ENCODE peak calls at places on chromosomes 4 and X, in five cellular contexts. Q is adrenal gland, M is breast epithelium, F is IMR-90, T is uterus. E is an unnamed sample.

GRCh38 chrX:12672362-12673106 is 118.7 kb upstream of the PRPS2 start:
- DNase-seq in F (no peak), T (no peak), M (no peak), Q (no peak), E (no peak)

GRCh38 chr4:8084712-8085490 is 73.7 kb downstream of the ABLIM2 start:
- DNase-seq in F (no peak), M (no peak), Q (no peak), T (no peak), E (no peak)

GRCh38 chrX:53717205-53717604 is 30.7 kb upstream of the HUWE1 start:
- DNase-seq in Q (no peak), M (no peak), T (no peak), F (no peak), E (no peak)

GRCh38 chr4:36168127-36168898 is 76.0 kb downstream of the ARAP2 start:
- DNase-seq in M (no peak), Q (no peak), F (peak; percentile 25), T (no peak), E (no peak)

GRCh38 chr4:83219344-83219990 is 65.1 kb downstream of the COQ2 start:
- DNase-seq in T (no peak), Q (no peak), F (no peak), M (peak; percentile 87), E (peak; percentile 56)

GRCh38 chr4:29005838-29006237 is 1714.3 kb upstream of the PCDH7 start:
- DNase-seq in Q (no peak), M (no peak), F (no peak), T (no peak), E (no peak)

GRCh38 chrX:39874202-39874816 is 223.4 kb downstream of the BCOR start:
- DNase-seq in T (no peak), F (peak; percentile 26), Q (no peak), M (no peak), E (no peak)

GRCh38 chrX:146396409-146396808 is 413.2 kb upstream of the CXorf51B start:
- DNase-seq in M (no peak), T (no peak), F (no peak), Q (no peak), E (no peak)

GRCh38 chrX:70979136-70979762 is 48.4 kb upstream of the SLC7A3 start:
- DNase-seq in F (peak; percentile 52), T (no peak), Q (no peak), M (no peak), E (no peak)

GRCh38 chrX:48475295-48475694 is 704 bp upstream of the FTSJ1 start:
- DNase-seq in F (no peak), T (no peak), M (no peak), Q (no peak), E (no peak)

GRCh38 chrX:48474127-48474526 is 1.9 kb upstream of the FTSJ1 start:
- DNase-seq in M (no peak), F (no peak), T (no peak), Q (no peak), E (no peak)

GRCh38 chrX:48474581-48474980 is 1.4 kb upstream of the FTSJ1 start:
- DNase-seq in F (no peak), M (no peak), Q (no peak), T (no peak), E (no peak)

GRCh38 chrX:48476919-48477318 is 920 bp downstream of the FTSJ1 start:
- DNase-seq in F (no peak), M (no peak), Q (no peak), T (no peak), E (no peak)

DNA sequence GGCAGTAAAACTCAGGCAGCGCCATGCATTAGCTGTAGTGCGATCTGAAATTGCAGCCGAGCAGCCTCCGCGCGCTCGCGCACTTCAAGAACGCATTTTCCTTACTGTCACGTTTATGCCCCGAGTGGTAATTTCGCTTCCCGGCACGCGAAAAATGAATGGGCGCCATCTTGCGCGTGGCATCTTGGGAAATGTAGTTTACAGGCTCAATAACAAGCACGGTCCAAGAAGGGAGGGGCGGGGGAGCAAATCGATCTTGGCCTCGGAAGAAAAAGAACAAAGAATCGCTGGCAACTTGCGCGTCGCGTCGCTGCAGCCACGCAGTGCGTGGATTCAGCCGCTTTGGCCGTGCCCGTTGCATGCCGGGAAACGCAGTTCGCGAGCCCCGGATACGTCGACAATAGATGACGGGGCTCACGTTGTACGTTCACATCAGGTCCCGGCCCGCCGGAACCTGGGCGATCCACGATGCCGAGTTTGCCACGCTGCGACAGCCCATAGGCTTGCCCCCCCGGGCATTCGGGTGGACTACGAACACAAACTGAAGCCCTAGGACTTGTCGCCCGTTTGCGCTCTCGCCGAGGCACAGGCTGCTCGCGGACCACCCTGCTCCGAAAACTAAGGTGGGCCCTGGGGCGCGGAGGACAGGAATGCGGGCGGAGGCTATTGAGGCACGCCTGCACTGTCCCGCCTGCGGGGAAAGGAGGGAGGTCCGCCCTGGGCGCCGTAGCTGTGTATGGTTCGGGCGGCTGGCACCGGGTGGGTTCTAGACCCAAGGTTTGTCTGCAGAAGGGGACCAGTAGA is at the start of gene FTSJ1:
- DNase-seq in Q (peak; percentile 85), T (peak; percentile 90), F (peak; percentile 93), M (peak; percentile 85), E (peak; percentile 90)
- TF ChIP-seq POLR2A in Q (peak; percentile 67), T (peak; percentile 51), F (peak; percentile 75), M (no peak), E (peak; percentile 58)

GRCh38 chr4:144355809-144356757 is 215.6 kb upstream of the GYPA start:
- DNase-seq in F (peak; percentile 78), M (no peak), Q (no peak), T (no peak), E (peak; percentile 11)
- H3K4me3 ChIP-seq in F (no peak overlapping the region), M (no peak overlapping the region), Q (no peak overlapping the region), T (no peak overlapping the region), E (no peak overlapping the region)

DNA sequence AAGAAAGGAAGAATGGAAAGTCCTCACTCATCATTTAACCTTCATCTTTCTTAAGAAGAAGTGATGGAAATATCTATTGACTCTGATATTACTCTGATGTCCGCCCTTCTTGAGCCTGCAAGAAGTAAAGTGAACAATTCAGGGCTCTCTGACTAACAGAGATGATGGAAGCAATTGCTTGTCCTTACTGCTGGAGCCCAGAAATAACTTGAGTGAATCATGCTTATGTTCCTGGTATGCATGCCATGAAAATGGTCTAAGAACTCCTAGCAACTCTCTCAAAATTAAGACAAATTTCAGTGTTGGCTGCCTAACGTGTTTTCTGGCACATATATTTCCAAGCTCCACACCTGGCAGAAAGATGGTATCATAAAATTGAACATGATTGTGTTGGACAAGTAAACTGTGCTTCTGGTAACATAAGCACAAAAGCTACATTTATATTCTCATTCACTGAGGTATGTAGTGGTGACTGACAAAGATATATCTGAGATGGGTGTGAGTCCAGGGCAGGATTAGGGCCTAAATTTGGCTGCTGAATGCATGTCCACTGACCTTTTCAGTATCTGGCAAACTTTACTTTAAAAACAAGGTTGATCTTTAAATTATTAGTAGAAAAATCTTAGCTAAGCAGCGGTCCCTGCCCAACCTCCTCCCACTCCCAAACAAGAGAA is 109.2 kb upstream of the OTUD4 start:
- DNase-seq in F (peak; percentile 72), T (no peak), M (no peak), Q (no peak), E (no peak)
- TF ChIP-seq CTCF in F (no peak), T (no peak), M (no peak), Q (no peak), E (no peak)

GRCh38 chr4:1982124-1983052 is 26.4 kb downstream of the NELFA start:
- DNase-seq in Q (no peak), F (no peak), M (no peak), T (no peak), E (peak; percentile 54)
- TF ChIP-seq POLR2A in Q (no peak), F (no peak), M (no peak), T (no peak), E (no peak)

GRCh38 chrX:27815209-27815608 is 7.4 kb downstream of the MAGEB10 start:
- DNase-seq in F (peak; percentile 66), T (no peak), M (no peak), Q (no peak), E (no peak)
- H3K4me3 ChIP-seq in F (no peak overlapping the region), T (no peak overlapping the region), M (no peak overlapping the region), Q (no peak overlapping the region), E (no peak overlapping the region)

DNA sequence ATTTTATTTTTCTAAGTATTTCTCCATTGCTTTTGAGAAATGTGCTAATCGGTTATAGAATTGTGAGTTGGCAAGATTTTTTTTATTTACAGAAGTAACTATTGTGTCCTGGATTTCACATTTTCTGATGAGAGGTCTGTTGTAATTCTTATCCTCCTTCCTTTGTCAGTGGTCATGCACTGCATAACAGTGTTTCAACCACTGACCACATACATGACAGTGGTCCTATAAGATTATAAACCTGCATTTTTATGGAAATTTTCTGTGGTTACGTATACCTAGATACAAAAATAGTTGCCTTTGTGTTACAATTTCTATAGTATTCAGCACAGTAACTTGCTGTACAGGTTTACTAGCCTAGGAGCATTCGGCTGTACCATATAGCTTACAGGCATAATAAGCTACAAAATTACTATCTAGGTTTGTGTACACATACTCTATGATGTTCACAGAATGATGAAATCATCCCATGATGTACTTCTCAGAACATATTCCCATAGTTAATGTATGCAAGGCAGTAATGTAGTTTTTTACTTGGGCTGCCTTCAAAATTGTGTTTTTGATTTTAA is 47.8 kb downstream of the APELA start:
- DNase-seq in M (no peak), T (no peak), Q (no peak), F (no peak), E (no peak)
- TF ChIP-seq CTCF in M (no peak), T (no peak), Q (no peak), F (no peak), E (no peak)

GRCh38 chr4:139176299-139177048 is 544 bp downstream of the ELF2 start:
- DNase-seq in T (peak; percentile 83), M (peak; percentile 73), Q (peak; percentile 86), F (peak; percentile 79), E (peak; percentile 84)
- TF ChIP-seq POLR2A in T (peak; percentile 60), M (no peak), Q (peak; percentile 63), F (no peak), E (peak; percentile 75)

E was measured in transverse colon.